ENCODE peak calls at places on chromosomes 3 and 15, in nine cellular contexts. One of them, this sample, is unnamed.

GRCh38 chr3:142086581-142087090 is 62.7 kb downstream of the TFDP2 start:
- DNase-seq in GM20000: no peak
- DNase-seq in lung: no peak
- DNase-seq in B cell: no peak
- DNase-seq in stomach: no peak
- DNase-seq in IMR-90: no peak
- DNase-seq in astrocyte: no peak
- DNase-seq in fibroblast of the aortic adventitia: no peak
- DNase-seq in WTC11: no peak
- DNase-seq in this sample: no peak

GRCh38 chr3:150762662-150763121 is 277 bp downstream of the SIAH2 start:
- DNase-seq in GM20000: no peak
- DNase-seq in lung: no peak
- DNase-seq in B cell: no peak
- DNase-seq in stomach: no peak
- DNase-seq in IMR-90: no peak
- DNase-seq in astrocyte: no peak
- DNase-seq in fibroblast of the aortic adventitia: no peak
- DNase-seq in WTC11: no peak
- DNase-seq in this sample: no peak

GRCh38 chr15:64678126-64678819 is 97.1 kb downstream of the RBPMS2 start:
- DNase-seq in GM20000: no peak
- DNase-seq in lung: no peak
- DNase-seq in B cell: no peak
- DNase-seq in stomach: no peak
- DNase-seq in IMR-90: no peak
- DNase-seq in astrocyte: no peak
- DNase-seq in fibroblast of the aortic adventitia: no peak
- DNase-seq in WTC11: no peak
- DNase-seq in this sample: no peak

GRCh38 chr3:54882114-54882833 is 45.6 kb downstream of the LRTM1 start:
- DNase-seq in GM20000: no peak
- DNase-seq in lung: no peak
- DNase-seq in B cell: no peak
- DNase-seq in stomach: no peak
- DNase-seq in IMR-90: peak
- DNase-seq in astrocyte: peak
- DNase-seq in fibroblast of the aortic adventitia: peak
- DNase-seq in WTC11: no peak
- DNase-seq in this sample: no peak

GRCh38 chr3:151918253-151919029 is 45.0 kb downstream of the SUCNR1 start:
- DNase-seq in GM20000: peak
- DNase-seq in lung: no peak
- DNase-seq in B cell: peak
- DNase-seq in stomach: no peak
- DNase-seq in IMR-90: peak
- DNase-seq in astrocyte: peak
- DNase-seq in fibroblast of the aortic adventitia: peak
- DNase-seq in WTC11: no peak
- DNase-seq in this sample: no peak

GRCh38 chr15:89441295-89441762 is 55.1 kb downstream of the RHCG start:
- DNase-seq in GM20000: peak
- DNase-seq in lung: no peak
- DNase-seq in B cell: peak
- DNase-seq in stomach: no peak
- DNase-seq in IMR-90: no peak
- DNase-seq in astrocyte: no peak
- DNase-seq in fibroblast of the aortic adventitia: no peak
- DNase-seq in WTC11: no peak
- DNase-seq in this sample: no peak

GRCh38 chr3:33218446-33219174 is at the start of gene SUSD5:
- DNase-seq in GM20000: no peak
- DNase-seq in lung: no peak
- DNase-seq in B cell: peak
- DNase-seq in stomach: no peak
- DNase-seq in IMR-90: peak
- DNase-seq in astrocyte: peak
- DNase-seq in fibroblast of the aortic adventitia: peak
- DNase-seq in WTC11: peak
- DNase-seq in this sample: peak

GRCh38 chr15:31486506-31486905 is 159.9 kb downstream of the KLF13 start:
- DNase-seq in GM20000: no peak
- DNase-seq in lung: no peak
- DNase-seq in B cell: no peak
- DNase-seq in stomach: no peak
- DNase-seq in IMR-90: no peak
- DNase-seq in astrocyte: no peak
- DNase-seq in fibroblast of the aortic adventitia: no peak
- DNase-seq in WTC11: no peak
- DNase-seq in this sample: no peak

GRCh38 chr15:82132742-82133141 is 86.9 kb upstream of the MEX3B start:
- DNase-seq in GM20000: no peak
- DNase-seq in lung: no peak
- DNase-seq in B cell: no peak
- DNase-seq in stomach: no peak
- DNase-seq in IMR-90: peak
- DNase-seq in astrocyte: peak
- DNase-seq in fibroblast of the aortic adventitia: peak
- DNase-seq in WTC11: no peak
- DNase-seq in this sample: no peak

GRCh38 chr3:138199847-138200246 is 12.7 kb downstream of the ARMC8 start:
- DNase-seq in GM20000: peak
- DNase-seq in lung: no peak
- DNase-seq in B cell: no peak
- DNase-seq in stomach: no peak
- DNase-seq in IMR-90: no peak
- DNase-seq in astrocyte: no peak
- DNase-seq in fibroblast of the aortic adventitia: no peak
- DNase-seq in WTC11: no peak
- DNase-seq in this sample: no peak

GRCh38 chr3:12288466-12289129 is at the start of gene PPARG:
- DNase-seq in GM20000: peak
- DNase-seq in lung: no peak
- DNase-seq in B cell: peak
- DNase-seq in stomach: peak
- DNase-seq in IMR-90: no peak
- DNase-seq in astrocyte: no peak
- DNase-seq in fibroblast of the aortic adventitia: no peak
- DNase-seq in WTC11: peak
- DNase-seq in this sample: peak

GRCh38 chr15:71411538-71412482 is 296.5 kb downstream of the THSD4 start:
- DNase-seq in GM20000: no peak
- DNase-seq in lung: peak
- DNase-seq in B cell: no peak
- DNase-seq in stomach: peak
- DNase-seq in IMR-90: peak
- DNase-seq in astrocyte: peak
- DNase-seq in fibroblast of the aortic adventitia: peak
- DNase-seq in WTC11: no peak
- DNase-seq in this sample: no peak
- TF ChIP-seq CTCF in GM20000: no peak
- TF ChIP-seq CTCF in lung: no peak
- TF ChIP-seq CTCF in B cell: no peak
- TF ChIP-seq CTCF in stomach: no peak
- TF ChIP-seq CTCF in IMR-90: peak
- TF ChIP-seq CTCF in astrocyte: no peak
- TF ChIP-seq CTCF in fibroblast of the aortic adventitia: no peak
- TF ChIP-seq CTCF in WTC11: no peak
- TF ChIP-seq CTCF in this sample: no peak

GRCh38 chr3:71416868-71417267 is 166.7 kb downstream of the FOXP1 start:
- DNase-seq in GM20000: no peak
- DNase-seq in lung: no peak
- DNase-seq in B cell: peak
- DNase-seq in stomach: no peak
- DNase-seq in IMR-90: no peak
- DNase-seq in astrocyte: no peak
- DNase-seq in fibroblast of the aortic adventitia: no peak
- DNase-seq in WTC11: peak
- DNase-seq in this sample: no peak
- TF ChIP-seq CTCF in GM20000: no peak
- TF ChIP-seq CTCF in lung: no peak
- TF ChIP-seq CTCF in B cell: peak
- TF ChIP-seq CTCF in stomach: no peak
- TF ChIP-seq CTCF in IMR-90: no peak
- TF ChIP-seq CTCF in astrocyte: peak
- TF ChIP-seq CTCF in fibroblast of the aortic adventitia: no peak
- TF ChIP-seq CTCF in WTC11: peak
- TF ChIP-seq CTCF in this sample: no peak

DNA sequence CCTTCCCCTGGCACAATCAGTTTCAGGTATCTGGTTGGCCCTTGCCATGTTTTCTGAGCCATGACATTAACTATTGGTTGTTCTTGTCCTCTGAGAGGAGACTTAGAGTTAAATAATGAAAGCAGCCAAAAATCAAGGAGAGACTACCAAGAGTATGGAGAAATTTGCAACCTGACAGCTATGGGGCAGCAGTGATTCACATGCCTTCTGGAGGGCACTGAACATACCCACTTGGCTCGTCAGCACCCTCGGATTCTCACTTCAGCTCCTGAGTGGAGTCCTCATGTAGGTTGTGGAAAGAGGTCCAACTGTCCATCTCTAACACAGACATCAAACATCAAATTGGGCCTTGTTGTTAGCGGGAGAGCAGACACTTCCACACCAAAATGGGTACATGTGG is 265.6 kb downstream of the EBLN2 start:
- DNase-seq in GM20000: no peak
- DNase-seq in lung: no peak
- DNase-seq in B cell: no peak
- DNase-seq in stomach: no peak
- DNase-seq in IMR-90: no peak
- DNase-seq in astrocyte: no peak
- DNase-seq in fibroblast of the aortic adventitia: no peak
- DNase-seq in WTC11: no peak
- DNase-seq in this sample: no peak
- TF ChIP-seq CTCF in GM20000: no peak
- TF ChIP-seq CTCF in lung: no peak
- TF ChIP-seq CTCF in B cell: no peak
- TF ChIP-seq CTCF in stomach: no peak
- TF ChIP-seq CTCF in IMR-90: no peak
- TF ChIP-seq CTCF in astrocyte: no peak
- TF ChIP-seq CTCF in fibroblast of the aortic adventitia: no peak
- TF ChIP-seq CTCF in WTC11: no peak
- TF ChIP-seq CTCF in this sample: no peak

GRCh38 chr3:195191580-195191979 is 79.4 kb downstream of the XXYLT1 start:
- DNase-seq in GM20000: no peak
- DNase-seq in lung: no peak
- DNase-seq in B cell: no peak
- DNase-seq in stomach: no peak
- DNase-seq in IMR-90: no peak
- DNase-seq in astrocyte: no peak
- DNase-seq in fibroblast of the aortic adventitia: no peak
- DNase-seq in WTC11: no peak
- DNase-seq in this sample: no peak
- TF ChIP-seq CTCF in GM20000: no peak
- TF ChIP-seq CTCF in lung: no peak
- TF ChIP-seq CTCF in B cell: no peak
- TF ChIP-seq CTCF in stomach: no peak
- TF ChIP-seq CTCF in IMR-90: no peak
- TF ChIP-seq CTCF in astrocyte: no peak
- TF ChIP-seq CTCF in fibroblast of the aortic adventitia: no peak
- TF ChIP-seq CTCF in WTC11: no peak
- TF ChIP-seq CTCF in this sample: no peak

GRCh38 chr15:40506964-40507571 is 36.3 kb downstream of the CHST14 start:
- DNase-seq in GM20000: peak
- DNase-seq in lung: peak
- DNase-seq in B cell: peak
- DNase-seq in stomach: peak
- DNase-seq in IMR-90: peak
- DNase-seq in astrocyte: peak
- DNase-seq in fibroblast of the aortic adventitia: peak
- DNase-seq in WTC11: peak
- DNase-seq in this sample: peak
- TF ChIP-seq CTCF in GM20000: peak
- TF ChIP-seq CTCF in lung: peak
- TF ChIP-seq CTCF in B cell: peak
- TF ChIP-seq CTCF in stomach: peak
- TF ChIP-seq CTCF in IMR-90: peak
- TF ChIP-seq CTCF in astrocyte: peak
- TF ChIP-seq CTCF in fibroblast of the aortic adventitia: peak
- TF ChIP-seq CTCF in WTC11: no peak
- TF ChIP-seq CTCF in this sample: no peak

GRCh38 chr15:69045810-69046209 is 31.3 kb downstream of the NOX5 start:
- DNase-seq in GM20000: no peak
- DNase-seq in lung: no peak
- DNase-seq in B cell: no peak
- DNase-seq in stomach: no peak
- DNase-seq in IMR-90: peak
- DNase-seq in astrocyte: peak
- DNase-seq in fibroblast of the aortic adventitia: no peak
- DNase-seq in WTC11: peak
- DNase-seq in this sample: no peak
- TF ChIP-seq CTCF in GM20000: no peak
- TF ChIP-seq CTCF in lung: no peak
- TF ChIP-seq CTCF in B cell: no peak
- TF ChIP-seq CTCF in stomach: no peak
- TF ChIP-seq CTCF in IMR-90: peak
- TF ChIP-seq CTCF in astrocyte: peak
- TF ChIP-seq CTCF in fibroblast of the aortic adventitia: no peak
- TF ChIP-seq CTCF in WTC11: no peak
- TF ChIP-seq CTCF in this sample: no peak

GRCh38 chr3:155179966-155180757 is 100.0 kb downstream of the MME start:
- DNase-seq in GM20000: no peak
- DNase-seq in lung: no peak
- DNase-seq in B cell: no peak
- DNase-seq in stomach: no peak
- DNase-seq in IMR-90: no peak
- DNase-seq in astrocyte: no peak
- DNase-seq in fibroblast of the aortic adventitia: no peak
- DNase-seq in WTC11: no peak
- DNase-seq in this sample: no peak
- TF ChIP-seq CTCF in GM20000: no peak
- TF ChIP-seq CTCF in lung: no peak
- TF ChIP-seq CTCF in B cell: no peak
- TF ChIP-seq CTCF in stomach: no peak
- TF ChIP-seq CTCF in IMR-90: no peak
- TF ChIP-seq CTCF in astrocyte: no peak
- TF ChIP-seq CTCF in fibroblast of the aortic adventitia: no peak
- TF ChIP-seq CTCF in WTC11: no peak
- TF ChIP-seq CTCF in this sample: no peak

DNA sequence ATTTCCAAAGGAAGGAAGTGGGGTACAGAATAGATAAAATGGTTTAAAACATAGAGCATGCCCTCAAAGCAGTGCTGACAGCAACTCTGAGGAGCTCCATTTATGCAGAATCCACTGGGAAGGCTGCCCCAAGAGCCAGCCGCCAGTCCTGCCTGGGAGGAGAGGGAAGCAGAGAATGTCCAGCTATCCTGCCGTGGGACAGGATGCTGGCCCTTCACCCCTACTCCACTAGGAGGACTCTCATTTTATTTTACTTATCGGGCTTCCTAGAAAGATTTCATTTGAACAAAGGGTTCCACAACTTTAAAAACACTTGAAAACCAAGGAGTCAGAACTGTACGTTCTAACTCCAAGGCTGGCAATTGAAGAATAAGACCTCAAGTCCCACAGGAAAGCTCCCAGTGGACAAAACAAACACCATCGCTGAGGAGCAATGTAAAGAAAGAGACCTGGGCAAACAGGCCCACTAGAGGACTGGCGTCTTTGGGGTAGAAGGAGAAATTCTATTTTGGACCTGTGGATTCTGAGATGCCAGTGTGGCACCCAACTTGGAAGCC is 9.7 kb downstream of the SFMBT1 start:
- DNase-seq in GM20000: no peak
- DNase-seq in lung: no peak
- DNase-seq in B cell: no peak
- DNase-seq in stomach: no peak
- DNase-seq in IMR-90: no peak
- DNase-seq in astrocyte: no peak
- DNase-seq in fibroblast of the aortic adventitia: no peak
- DNase-seq in WTC11: peak
- DNase-seq in this sample: no peak
- TF ChIP-seq CTCF in GM20000: no peak
- TF ChIP-seq CTCF in lung: no peak
- TF ChIP-seq CTCF in B cell: no peak
- TF ChIP-seq CTCF in stomach: no peak
- TF ChIP-seq CTCF in IMR-90: no peak
- TF ChIP-seq CTCF in astrocyte: no peak
- TF ChIP-seq CTCF in fibroblast of the aortic adventitia: no peak
- TF ChIP-seq CTCF in WTC11: peak
- TF ChIP-seq CTCF in this sample: peak

This sample was measured in endothelial cell.